ENCODE peak calls at places on chromosomes 7 and 10, in six cellular contexts. F is GM20000; Z is activated CD4-positive, alpha-beta T cell treated with anti-CD3 and anti-CD28 coated beads for 24 hours; Q is kidney epithelial cell; E is WTC11; B is dermis microvascular lymphatic vessel endothelial cell. R is an unnamed sample.

GRCh38 chr10:77911535-77912123 is 14.9 kb downstream of the DLG5 start:
- DNase-seq in F (no peak), B (no peak), E (no peak), Z (no peak), Q (no peak), R (no peak)

GRCh38 chr10:15370212-15370740 is 813 bp downstream of the FAM171A1 start:
- DNase-seq in Q (no peak), B (peak), F (peak), Z (no peak), E (peak), R (no peak)

GRCh38 chr10:96089670-96090462 is 40.2 kb upstream of the ZNF518A start:
- DNase-seq in F (peak), E (peak), Q (peak), B (peak), Z (peak), R (peak)

GRCh38 chr10:126904807-126905686 is at the start of gene DOCK1:
- DNase-seq in E (peak), Q (no peak), Z (no peak), F (no peak), B (peak), R (no peak)

GRCh38 chr7:37947138-37947839 is 26.8 kb downstream of the EPDR1 start:
- DNase-seq in B (no peak), E (no peak), Q (no peak), Z (no peak), F (no peak), R (no peak)

GRCh38 chr7:75937958-75938786 is 23.2 kb downstream of the POR start:
- DNase-seq in Z (no peak), B (peak), Q (peak), F (no peak), E (no peak), R (no peak)

GRCh38 chr7:47502240-47502877 is 79.6 kb downstream of the TNS3 start:
- DNase-seq in Z (no peak), B (no peak), Q (no peak), E (no peak), F (no peak), R (no peak)

GRCh38 chr7:39342763-39343162 is 223.4 kb upstream of the YAE1 start:
- DNase-seq in Z (no peak), B (no peak), F (no peak), Q (no peak), E (no peak), R (no peak)

GRCh38 chr10:131580674-131581073 is 269.2 kb upstream of the TCERG1L start:
- DNase-seq in E (no peak), Z (no peak), Q (no peak), F (no peak), B (no peak), R (no peak)

GRCh38 chr7:142414135-142414534 is 156.3 kb upstream of the PRSS58 start:
- DNase-seq in Z (no peak), B (no peak), E (no peak), F (no peak), Q (no peak), R (no peak)

GRCh38 chr10:117000580-117000979 is 4.4 kb downstream of the SHTN1 start:
- DNase-seq in E (no peak), F (no peak), Z (no peak), B (no peak), Q (no peak), R (no peak)

GRCh38 chr10:76950354-76950753 is 687.3 kb downstream of the KCNMA1 start:
- DNase-seq in F (no peak), Q (no peak), Z (no peak), B (no peak), E (no peak), R (no peak)

GRCh38 chr10:60105195-60105812 is 198.9 kb upstream of the CCDC6 start:
- DNase-seq in B (no peak), Q (no peak), Z (no peak), E (no peak), F (no peak), R (no peak)

GRCh38 chr7:108307246-108307982 is 148.8 kb downstream of the NRCAM start:
- DNase-seq in Z (no peak), B (no peak), F (no peak), E (no peak), Q (no peak), R (no peak)

GRCh38 chr10:11424456-11425287 is 186.8 kb downstream of the USP6NL start:
- DNase-seq in B (peak), Z (no peak), Q (no peak), E (peak), F (peak), R (no peak)